ENCODE peak calls at places on chromosome 1, in six cellular contexts. G, K, D, X, V and Z are unnamed samples.

GRCh38 chr1:155522069-155522468 is 40.5 kb downstream of the ASH1L start:
- DNase-seq in G (no peak), V (no peak), X (no peak), K (no peak), D (no peak), Z (no peak)

GRCh38 chr1:198560093-198560638 is 19.7 kb upstream of the ATP6V1G3 start:
- DNase-seq in D (no peak), K (no peak), X (peak), V (no peak), G (no peak), Z (no peak)

GRCh38 chr1:222370911-222371717 is 176.8 kb downstream of the HHIPL2 start:
- DNase-seq in G (no peak), V (peak), D (no peak), K (no peak), X (no peak), Z (no peak)

GRCh38 chr1:18376661-18377060 is 104.1 kb upstream of the KLHDC7A start:
- DNase-seq in X (no peak), V (no peak), D (no peak), K (no peak), G (no peak), Z (no peak)

GRCh38 chr1:203185585-203185984 is 919 bp downstream of the CHI3L1 start:
- DNase-seq in V (no peak), D (no peak), G (no peak), K (no peak), X (no peak), Z (no peak)

GRCh38 chr1:167460836-167461235 is 57.5 kb downstream of the CD247 start:
- DNase-seq in D (peak), K (no peak), G (no peak), V (no peak), X (no peak), Z (no peak)

GRCh38 chr1:150259758-150260669 is 2.4 kb downstream of the CA14 start:
- DNase-seq in V (no peak), G (no peak), D (no peak), K (no peak), X (peak), Z (peak)

GRCh38 chr1:200493344-200493743 is 83.5 kb upstream of the ZNF281 start:
- DNase-seq in X (no peak), V (no peak), K (no peak), D (no peak), G (no peak), Z (no peak)

GRCh38 chr1:211895126-211895759 is 64.7 kb upstream of the LPGAT1 start:
- DNase-seq in G (no peak), K (no peak), V (no peak), X (no peak), D (no peak), Z (no peak)

GRCh38 chr1:232291681-232292080 is 338.3 kb downstream of the SIPA1L2 start:
- DNase-seq in D (no peak), X (peak), G (no peak), V (no peak), K (no peak), Z (no peak)

GRCh38 chr1:234874291-234875288 is 254.0 kb downstream of the TOMM20 start:
- DNase-seq in D (no peak), X (no peak), G (no peak), K (no peak), V (no peak), Z (no peak)

GRCh38 chr1:20119351-20119750 is at the start of gene PLA2G2D:
- DNase-seq in G (no peak), X (no peak), V (no peak), D (no peak), K (no peak), Z (no peak)

GRCh38 chr1:150076066-150076465 is 8.5 kb downstream of the VPS45 start:
- DNase-seq in D (no peak), X (no peak), G (no peak), K (no peak), V (no peak), Z (no peak)

GRCh38 chr1:227953022-227953412 is 5.3 kb upstream of the WNT9A start:
- DNase-seq in V (no peak), K (no peak), D (no peak), G (no peak), X (no peak), Z (no peak)

GRCh38 chr1:227955808-227956207 is 8.1 kb upstream of the WNT9A start:
- DNase-seq in X (no peak), K (no peak), D (no peak), G (no peak), V (no peak), Z (no peak)

GRCh38 chr1:227952374-227953021 is 4.8 kb upstream of the WNT9A start:
- DNase-seq in V (no peak), K (no peak), D (no peak), X (no peak), G (no peak), Z (no peak)

GRCh38 chr1:227951624-227952373 is 4.1 kb upstream of the WNT9A start:
- DNase-seq in X (no peak), V (no peak), K (no peak), D (no peak), G (no peak), Z (no peak)

DNA sequence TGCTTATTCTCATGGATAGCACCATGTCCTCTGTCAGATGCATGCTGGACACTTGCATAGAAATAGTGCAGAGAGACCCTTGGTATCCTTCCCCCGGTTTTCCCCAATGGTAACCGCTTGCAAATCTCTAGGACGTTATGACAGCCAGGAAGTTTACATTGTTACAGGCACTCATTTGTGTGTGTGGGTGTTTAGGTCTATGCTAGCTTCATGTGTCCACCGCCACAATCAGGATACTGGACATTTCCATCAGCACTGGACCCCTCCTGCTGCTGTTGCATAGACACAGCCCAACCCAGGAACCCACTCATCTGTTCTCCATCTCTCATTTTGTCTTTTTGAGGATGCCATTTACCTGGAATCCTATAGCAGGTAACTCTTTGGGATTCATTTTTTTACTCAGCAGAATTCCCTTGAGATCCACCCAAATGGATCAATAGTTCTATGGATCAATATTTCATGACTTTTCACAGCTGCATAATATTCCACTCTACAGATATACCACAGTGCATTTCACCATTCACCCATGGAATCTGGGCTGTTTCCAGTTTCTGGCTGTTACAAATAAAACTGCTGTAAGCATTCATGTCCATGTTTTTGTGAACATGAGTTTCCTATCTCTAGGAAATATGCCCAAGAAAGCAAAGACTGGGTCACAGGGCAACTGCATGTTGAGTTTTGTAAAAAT is 6.6 kb upstream of the WNT9A start:
- DNase-seq in K (no peak), X (no peak), D (no peak), V (no peak), G (no peak), Z (no peak)
- TF ChIP-seq CTCF in K (no peak), X (no peak), D (no peak), V (no peak), G (no peak), Z (no peak)

DNA sequence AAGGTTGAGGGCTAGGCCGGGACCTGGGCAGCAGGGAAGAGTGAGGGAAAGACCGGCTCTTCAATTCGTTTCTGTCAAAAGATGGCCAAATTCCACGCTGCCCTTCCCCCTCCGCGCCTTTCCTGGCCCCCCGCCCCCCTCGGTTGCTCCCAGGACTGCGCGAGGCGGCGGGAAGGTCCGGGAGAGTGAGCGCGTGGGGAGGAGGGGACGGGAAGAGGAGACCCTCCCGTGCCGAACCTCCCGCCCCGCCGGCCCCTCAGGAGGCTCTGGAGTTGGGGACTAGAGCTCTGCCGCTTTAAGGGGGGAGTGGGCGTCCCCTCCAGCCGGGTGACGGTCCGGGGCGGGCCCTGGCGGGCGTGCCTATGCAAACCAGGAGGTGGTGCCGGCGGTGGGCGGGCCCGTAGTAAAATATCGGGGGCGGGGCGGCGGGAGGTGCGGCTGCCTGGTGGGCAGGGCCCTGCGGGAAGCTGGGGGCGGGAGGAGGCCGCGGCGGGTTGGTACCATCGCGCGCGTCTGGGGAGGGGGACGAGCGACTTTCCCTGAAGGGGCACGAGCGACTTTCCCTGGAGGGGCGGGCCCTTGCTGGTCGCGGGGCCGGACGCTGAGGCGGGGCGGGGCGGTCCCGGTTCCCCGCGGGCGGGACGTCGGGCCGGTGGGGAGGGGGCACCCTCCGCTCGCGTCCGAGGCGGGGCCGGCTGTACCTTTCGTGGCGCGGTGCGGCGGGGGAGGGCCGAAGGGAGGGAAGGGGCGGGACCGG is 58.2 kb downstream of the BCL9 start:
- DNase-seq in X (peak), D (peak), K (peak), V (peak), G (peak), Z (peak)
- H3K27ac ChIP-seq in X (no peak), D (peak), K (peak), V (peak), G (peak), Z (peak)

DNA sequence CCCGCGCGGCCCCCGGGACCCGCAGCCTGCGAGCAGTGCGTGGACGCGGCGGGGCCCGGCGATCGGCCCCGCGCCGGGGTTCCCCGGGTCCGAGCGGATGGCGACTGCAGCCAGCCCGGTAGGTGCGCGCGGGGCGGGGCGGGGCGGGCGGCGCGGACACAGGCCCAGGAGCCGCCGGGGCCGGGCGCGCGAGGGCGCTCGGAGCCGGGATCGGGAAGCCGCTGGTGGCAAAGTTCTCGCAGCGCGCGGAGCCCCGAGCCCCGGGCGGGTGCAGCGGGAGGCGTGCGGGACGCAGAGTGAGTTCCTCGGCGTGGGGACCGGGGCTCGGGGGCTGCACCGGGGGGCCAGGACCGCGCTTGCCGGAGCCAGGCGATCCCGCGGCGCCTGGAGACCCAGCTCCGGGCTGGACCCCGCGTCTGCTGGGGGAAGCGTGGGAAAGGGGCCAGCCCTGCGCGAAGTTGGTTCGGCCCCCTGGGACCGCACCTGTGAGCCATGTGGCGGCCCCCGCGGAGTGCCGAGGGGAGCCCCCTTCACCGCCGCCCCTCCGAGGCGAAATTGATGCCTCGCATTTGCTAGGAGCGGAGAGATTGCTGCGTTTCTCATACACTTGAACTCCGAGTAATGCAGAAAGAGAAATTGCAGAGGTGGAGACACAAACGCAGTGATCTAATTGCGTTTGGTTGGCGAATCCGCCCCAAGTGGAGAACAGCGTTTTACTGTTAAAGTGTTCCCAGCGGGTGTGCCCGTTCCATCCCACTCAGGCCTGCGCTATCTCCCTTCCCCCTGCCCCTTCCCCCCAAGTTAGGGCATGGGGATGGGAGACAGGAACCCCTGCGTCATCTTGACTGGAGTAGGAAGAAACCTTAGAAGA is 228.9 kb upstream of the TMEM51 start:
- DNase-seq in D (no peak), X (peak), V (no peak), G (no peak), K (peak), Z (peak)
- TF ChIP-seq CTCF in D (no peak), X (no peak), V (no peak), G (no peak), K (peak), Z (peak)

GRCh38 chr1:7899741-7900140 is 40.9 kb downstream of the TNFRSF9 start:
- DNase-seq in D (no peak), V (no peak), G (no peak), X (no peak), K (no peak), Z (no peak)

GRCh38 chr1:7905262-7905661 is 35.4 kb downstream of the TNFRSF9 start:
- DNase-seq in V (no peak), K (no peak), D (no peak), G (no peak), X (no peak), Z (no peak)

GRCh38 chr1:7898962-7899361 is 41.7 kb downstream of the TNFRSF9 start:
- DNase-seq in K (no peak), V (no peak), D (no peak), G (no peak), X (no peak), Z (no peak)

GRCh38 chr1:7896994-7897393 is 43.6 kb downstream of the TNFRSF9 start:
- DNase-seq in V (no peak), X (no peak), D (no peak), G (no peak), K (no peak), Z (no peak)

DNA sequence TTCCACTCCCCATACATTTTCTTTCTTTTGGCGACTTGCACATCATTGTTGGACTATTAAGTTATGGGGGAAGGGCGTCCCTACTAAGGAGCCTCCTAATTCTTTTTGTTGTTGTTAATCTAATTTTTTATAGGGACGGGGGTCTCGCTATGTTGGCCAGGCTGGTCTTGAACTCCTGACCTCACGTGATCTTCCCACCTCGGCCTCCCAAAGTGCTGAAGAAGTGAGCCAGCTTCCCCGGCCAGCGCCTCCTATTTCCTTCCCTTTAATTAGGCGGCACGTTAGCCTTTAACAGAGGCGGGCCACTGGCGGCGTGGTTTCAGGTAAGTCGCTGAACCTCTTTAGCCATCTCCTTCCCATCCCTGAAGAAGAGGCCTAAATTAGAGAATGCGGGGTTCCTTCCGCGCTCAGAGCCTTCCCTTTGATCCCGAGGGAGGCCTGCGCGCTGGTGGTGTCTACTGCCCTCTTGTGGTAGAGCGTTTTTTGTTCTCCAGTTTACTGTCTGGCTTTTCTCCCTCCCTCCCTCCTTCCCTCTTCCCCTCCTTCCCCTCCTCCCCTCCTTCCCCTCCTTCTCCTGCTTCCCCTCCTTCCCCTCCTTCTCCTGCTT is 38.1 kb downstream of the TNFRSF9 start:
- DNase-seq in G (no peak), V (peak), D (peak), X (peak), K (peak), Z (no peak)
- H3K27ac ChIP-seq in G (no peak), V (no peak), D (no peak), X (no peak), K (no peak), Z (no peak)

DNA sequence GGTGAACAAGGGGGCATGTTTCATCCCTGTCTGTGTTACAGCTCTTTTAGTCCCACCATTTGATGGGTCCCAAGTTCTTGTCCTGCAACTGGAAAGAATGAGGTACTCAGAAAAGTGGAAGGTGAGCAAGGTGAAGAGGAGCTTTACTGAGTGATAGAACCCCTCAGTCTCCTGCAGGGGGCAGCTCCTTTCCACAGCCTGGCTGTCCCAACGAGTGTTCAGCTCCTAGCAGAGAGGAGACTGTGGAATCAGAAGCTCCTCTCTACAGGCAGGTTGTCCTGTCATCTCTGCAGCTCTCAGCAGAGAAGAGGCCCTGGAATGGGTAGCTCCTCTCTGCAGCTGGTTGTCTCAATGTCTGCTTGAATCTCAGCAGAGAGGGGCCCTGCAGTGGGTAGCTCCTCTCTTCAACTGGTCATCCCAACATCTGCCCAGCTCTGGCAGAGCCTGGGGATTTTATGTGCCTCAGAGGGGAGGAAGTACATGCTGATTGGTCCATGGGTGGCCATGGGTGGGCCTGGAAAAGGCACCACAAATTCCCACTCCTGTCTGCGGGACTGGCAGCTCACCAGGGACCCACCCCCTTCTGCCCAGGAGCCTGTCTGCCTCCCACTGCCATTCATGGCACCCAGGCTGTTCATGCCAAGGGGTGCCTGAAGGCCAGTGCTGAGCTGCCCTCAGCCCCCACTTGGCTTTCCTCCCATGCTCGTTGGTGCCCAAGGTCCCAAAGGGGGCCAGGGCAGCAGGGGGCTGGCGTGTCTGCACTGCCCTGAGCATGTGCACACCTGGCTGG is 25.7 kb downstream of the LDLRAD1 start:
- DNase-seq in X (no peak), D (no peak), K (no peak), G (no peak), V (no peak), Z (no peak)
- TF ChIP-seq CTCF in X (no peak), D (no peak), K (peak), G (no peak), V (no peak), Z (no peak)